ENCODE peak calls at places on chromosomes 3 and 15, in six cellular contexts. One of them, this sample, is unnamed.

GRCh38 chr3:87088984-87089841 is 98.3 kb upstream of the VGLL3 start:
- DNase-seq in Panc1: peak; percentile 28
- DNase-seq in AG04449: peak; percentile 50
- DNase-seq in fibroblast of the aortic adventitia: peak; percentile 86
- DNase-seq in epithelial cell of esophagus: peak; percentile 49
- DNase-seq in WERI-Rb-1: peak; percentile 33
- DNase-seq in this sample: peak; percentile 18

GRCh38 chr15:51736069-51736468 is 1.4 kb downstream of the LYSMD2 start:
- DNase-seq in Panc1: no peak
- DNase-seq in AG04449: no peak
- DNase-seq in fibroblast of the aortic adventitia: no peak
- DNase-seq in epithelial cell of esophagus: peak; percentile 18
- DNase-seq in WERI-Rb-1: no peak
- DNase-seq in this sample: no peak

GRCh38 chr3:146493221-146493620 is 23.9 kb upstream of the PLSCR2 start:
- DNase-seq in Panc1: no peak
- DNase-seq in AG04449: no peak
- DNase-seq in fibroblast of the aortic adventitia: peak; percentile 66
- DNase-seq in epithelial cell of esophagus: peak; percentile 44
- DNase-seq in WERI-Rb-1: no peak
- DNase-seq in this sample: no peak

GRCh38 chr3:122025296-122025695 is 3.2 kb upstream of the ILDR1 start:
- DNase-seq in Panc1: no peak
- DNase-seq in AG04449: no peak
- DNase-seq in fibroblast of the aortic adventitia: no peak
- DNase-seq in epithelial cell of esophagus: no peak
- DNase-seq in WERI-Rb-1: no peak
- DNase-seq in this sample: no peak

GRCh38 chr3:195107593-195107992 is 163.4 kb downstream of the XXYLT1 start:
- DNase-seq in Panc1: no peak
- DNase-seq in AG04449: no peak
- DNase-seq in fibroblast of the aortic adventitia: no peak
- DNase-seq in epithelial cell of esophagus: no peak
- DNase-seq in WERI-Rb-1: no peak
- DNase-seq in this sample: no peak

GRCh38 chr3:36993326-36994283 is at the start of gene MLH1:
- DNase-seq in Panc1: peak; percentile 100
- DNase-seq in AG04449: peak; percentile 100
- DNase-seq in fibroblast of the aortic adventitia: peak; percentile 100
- DNase-seq in epithelial cell of esophagus: peak; percentile 90
- DNase-seq in WERI-Rb-1: peak; percentile 98
- DNase-seq in this sample: peak; percentile 96

GRCh38 chr3:64022451-64023186 is 675 bp downstream of the PSMD6 start:
- DNase-seq in Panc1: no peak
- DNase-seq in AG04449: no peak
- DNase-seq in fibroblast of the aortic adventitia: peak; percentile 20
- DNase-seq in epithelial cell of esophagus: peak; percentile 51
- DNase-seq in WERI-Rb-1: no peak
- DNase-seq in this sample: peak; percentile 26

GRCh38 chr3:57803647-57804081 is 47.6 kb downstream of the SLMAP start:
- DNase-seq in Panc1: peak; percentile 82
- DNase-seq in AG04449: peak; percentile 70
- DNase-seq in fibroblast of the aortic adventitia: peak; percentile 95
- DNase-seq in epithelial cell of esophagus: peak; percentile 97
- DNase-seq in WERI-Rb-1: no peak
- DNase-seq in this sample: no peak

GRCh38 chr3:33047842-33048834 is 48.8 kb downstream of the GLB1 start:
- DNase-seq in Panc1: no peak
- DNase-seq in AG04449: no peak
- DNase-seq in fibroblast of the aortic adventitia: no peak
- DNase-seq in epithelial cell of esophagus: peak; percentile 70
- DNase-seq in WERI-Rb-1: no peak
- DNase-seq in this sample: no peak

GRCh38 chr3:133390715-133391114 is 9.1 kb upstream of the BFSP2 start:
- DNase-seq in Panc1: no peak
- DNase-seq in AG04449: no peak
- DNase-seq in fibroblast of the aortic adventitia: no peak
- DNase-seq in epithelial cell of esophagus: no peak
- DNase-seq in WERI-Rb-1: no peak
- DNase-seq in this sample: no peak

GRCh38 chr3:133393691-133394474 is 6.0 kb upstream of the BFSP2 start:
- DNase-seq in Panc1: no peak
- DNase-seq in AG04449: no peak
- DNase-seq in fibroblast of the aortic adventitia: peak; percentile 50
- DNase-seq in epithelial cell of esophagus: no peak
- DNase-seq in WERI-Rb-1: no peak
- DNase-seq in this sample: no peak

GRCh38 chr3:133396906-133397305 is 3.0 kb upstream of the BFSP2 start:
- DNase-seq in Panc1: no peak
- DNase-seq in AG04449: no peak
- DNase-seq in fibroblast of the aortic adventitia: no peak
- DNase-seq in epithelial cell of esophagus: no peak
- DNase-seq in WERI-Rb-1: no peak
- DNase-seq in this sample: no peak

GRCh38 chr3:133394561-133395311 is 5.1 kb upstream of the BFSP2 start:
- DNase-seq in Panc1: no peak
- DNase-seq in AG04449: no peak
- DNase-seq in fibroblast of the aortic adventitia: peak; percentile 58
- DNase-seq in epithelial cell of esophagus: no peak
- DNase-seq in WERI-Rb-1: no peak
- DNase-seq in this sample: no peak

DNA sequence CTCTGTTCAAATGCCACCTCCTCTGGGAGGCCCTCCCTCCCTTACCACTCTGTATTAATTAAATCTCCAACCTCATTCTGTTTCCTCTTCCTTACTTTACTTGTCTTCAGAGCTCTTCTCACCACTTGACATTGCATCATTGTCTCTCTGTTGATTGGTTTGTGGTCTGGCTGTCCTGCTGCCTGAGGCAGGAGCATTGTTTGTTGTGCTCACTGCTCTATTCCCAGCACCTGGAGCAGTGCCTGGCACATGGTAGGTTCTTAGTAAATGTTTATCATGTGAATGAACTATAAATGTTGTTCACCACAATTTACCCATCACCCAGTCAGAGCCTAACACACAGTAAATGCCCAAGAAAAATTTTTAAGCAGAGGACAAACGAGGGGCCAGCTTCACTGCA is 6.7 kb upstream of the BFSP2 start:
- DNase-seq in Panc1: no peak
- DNase-seq in AG04449: no peak
- DNase-seq in fibroblast of the aortic adventitia: no peak
- DNase-seq in epithelial cell of esophagus: peak; percentile 46
- DNase-seq in WERI-Rb-1: no peak
- DNase-seq in this sample: no peak
- TF ChIP-seq CTCF in Panc1: no peak
- TF ChIP-seq CTCF in AG04449: no peak
- TF ChIP-seq CTCF in fibroblast of the aortic adventitia: no peak
- TF ChIP-seq CTCF in epithelial cell of esophagus: no peak
- TF ChIP-seq CTCF in WERI-Rb-1: no peak
- TF ChIP-seq CTCF in this sample: no peak

GRCh38 chr15:73564255-73564654 is 68.9 kb downstream of the NPTN start:
- DNase-seq in Panc1: no peak
- DNase-seq in AG04449: no peak
- DNase-seq in fibroblast of the aortic adventitia: peak; percentile 59
- DNase-seq in epithelial cell of esophagus: peak; percentile 47
- DNase-seq in WERI-Rb-1: peak; percentile 15
- DNase-seq in this sample: peak; percentile 18
- TF ChIP-seq CTCF in Panc1: no peak
- TF ChIP-seq CTCF in AG04449: no peak
- TF ChIP-seq CTCF in fibroblast of the aortic adventitia: peak; percentile 35
- TF ChIP-seq CTCF in epithelial cell of esophagus: no peak
- TF ChIP-seq CTCF in WERI-Rb-1: peak; percentile 15
- TF ChIP-seq CTCF in this sample: no peak

GRCh38 chr3:142846779-142847577 is 41.9 kb downstream of the PCOLCE2 start:
- DNase-seq in Panc1: no peak
- DNase-seq in AG04449: no peak
- DNase-seq in fibroblast of the aortic adventitia: peak; percentile 75
- DNase-seq in epithelial cell of esophagus: no peak
- DNase-seq in WERI-Rb-1: no peak
- DNase-seq in this sample: no peak

GRCh38 chr3:142849148-142849547 is 39.7 kb downstream of the PCOLCE2 start:
- DNase-seq in Panc1: no peak
- DNase-seq in AG04449: no peak
- DNase-seq in fibroblast of the aortic adventitia: no peak
- DNase-seq in epithelial cell of esophagus: peak; percentile 47
- DNase-seq in WERI-Rb-1: no peak
- DNase-seq in this sample: no peak

GRCh38 chr3:142844339-142844977 is 44.4 kb downstream of the PCOLCE2 start:
- DNase-seq in Panc1: no peak
- DNase-seq in AG04449: no peak
- DNase-seq in fibroblast of the aortic adventitia: peak; percentile 62
- DNase-seq in epithelial cell of esophagus: peak; percentile 81
- DNase-seq in WERI-Rb-1: no peak
- DNase-seq in this sample: no peak
- TF ChIP-seq CTCF in Panc1: peak; percentile 68
- TF ChIP-seq CTCF in AG04449: peak; percentile 45
- TF ChIP-seq CTCF in fibroblast of the aortic adventitia: peak; percentile 65
- TF ChIP-seq CTCF in epithelial cell of esophagus: peak; percentile 76
- TF ChIP-seq CTCF in WERI-Rb-1: peak; percentile 43
- TF ChIP-seq CTCF in this sample: peak; percentile 63

GRCh38 chr15:83066761-83067637 is at the start of gene BTBD1:
- DNase-seq in Panc1: peak; percentile 72
- DNase-seq in AG04449: peak; percentile 82
- DNase-seq in fibroblast of the aortic adventitia: peak; percentile 97
- DNase-seq in epithelial cell of esophagus: peak; percentile 98
- DNase-seq in WERI-Rb-1: peak; percentile 93
- DNase-seq in this sample: peak; percentile 89
- TF ChIP-seq CTCF in Panc1: peak; percentile 40
- TF ChIP-seq CTCF in AG04449: peak; percentile 7
- TF ChIP-seq CTCF in fibroblast of the aortic adventitia: no peak
- TF ChIP-seq CTCF in epithelial cell of esophagus: no peak
- TF ChIP-seq CTCF in WERI-Rb-1: peak; percentile 10
- TF ChIP-seq CTCF in this sample: peak; percentile 35

GRCh38 chr3:41286305-41286704 is 87.0 kb downstream of the CTNNB1 start:
- DNase-seq in Panc1: no peak
- DNase-seq in AG04449: no peak
- DNase-seq in fibroblast of the aortic adventitia: no peak
- DNase-seq in epithelial cell of esophagus: no peak
- DNase-seq in WERI-Rb-1: no peak
- DNase-seq in this sample: no peak
- TF ChIP-seq CTCF in Panc1: no peak
- TF ChIP-seq CTCF in AG04449: no peak
- TF ChIP-seq CTCF in fibroblast of the aortic adventitia: no peak
- TF ChIP-seq CTCF in epithelial cell of esophagus: no peak
- TF ChIP-seq CTCF in WERI-Rb-1: peak; percentile 45
- TF ChIP-seq CTCF in this sample: no peak

DNA sequence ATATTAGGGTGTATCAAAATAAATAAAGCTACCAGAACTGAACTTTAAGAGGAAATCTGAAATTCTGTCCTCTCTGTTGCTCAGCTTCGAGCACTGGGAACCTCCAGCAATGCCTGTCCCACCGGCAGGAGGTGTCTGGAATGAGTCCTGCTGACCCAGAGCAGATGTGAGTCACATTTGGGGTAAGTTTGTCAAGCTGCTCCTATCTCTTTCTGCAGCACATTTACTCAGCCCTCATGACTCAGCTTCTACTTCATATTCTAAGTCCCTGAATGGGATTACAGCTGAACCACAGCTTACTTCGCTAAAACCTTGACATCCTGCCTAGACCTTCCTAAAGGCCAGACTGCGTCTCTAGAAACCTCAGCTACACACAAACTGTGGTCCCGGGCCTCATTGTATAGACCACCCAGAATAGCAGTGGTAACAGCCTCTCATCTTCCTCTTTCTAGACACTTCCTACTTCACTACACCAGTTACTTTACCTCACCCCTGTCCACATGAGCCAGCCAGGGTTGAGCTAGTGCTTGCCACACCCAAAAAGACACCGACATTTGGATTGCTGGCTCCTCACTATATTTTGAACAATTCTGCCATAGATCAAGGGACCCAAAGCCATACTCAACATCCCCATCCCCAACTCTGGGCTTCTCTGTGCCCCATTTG is 109.6 kb upstream of the TMCO5A start:
- DNase-seq in Panc1: peak; percentile 2
- DNase-seq in AG04449: peak; percentile 87
- DNase-seq in fibroblast of the aortic adventitia: peak; percentile 90
- DNase-seq in epithelial cell of esophagus: peak; percentile 93
- DNase-seq in WERI-Rb-1: peak; percentile 21
- DNase-seq in this sample: no peak
- TF ChIP-seq CTCF in Panc1: no peak
- TF ChIP-seq CTCF in AG04449: peak; percentile 44
- TF ChIP-seq CTCF in fibroblast of the aortic adventitia: peak; percentile 58
- TF ChIP-seq CTCF in epithelial cell of esophagus: peak; percentile 52
- TF ChIP-seq CTCF in WERI-Rb-1: no peak
- TF ChIP-seq CTCF in this sample: no peak

DNA sequence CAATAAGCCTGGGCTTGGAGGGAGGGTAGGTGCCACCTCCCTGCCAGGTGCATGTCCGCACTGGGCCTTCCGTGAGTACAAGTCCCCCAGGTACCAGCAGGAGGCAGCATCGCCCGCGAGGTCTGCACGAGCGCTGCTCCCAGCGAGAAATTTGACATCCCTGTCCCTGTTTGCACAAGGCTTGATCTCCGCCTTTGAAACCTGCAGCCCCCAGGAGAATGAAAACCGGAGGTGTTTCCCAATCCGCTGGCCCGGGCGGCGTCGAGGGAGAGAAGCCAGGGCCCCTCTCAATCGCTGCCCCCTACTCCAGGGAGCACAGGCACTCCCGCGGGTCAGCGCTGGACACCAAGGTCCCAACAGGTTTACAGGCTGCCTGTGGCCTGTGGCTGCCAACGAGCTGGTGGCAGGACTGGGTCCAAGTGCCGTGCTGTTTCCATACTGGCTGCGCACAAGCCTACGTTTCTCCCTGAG is 961 bp downstream of the HAPLN3 start:
- DNase-seq in Panc1: no peak
- DNase-seq in AG04449: no peak
- DNase-seq in fibroblast of the aortic adventitia: no peak
- DNase-seq in epithelial cell of esophagus: peak; percentile 83
- DNase-seq in WERI-Rb-1: peak; percentile 81
- DNase-seq in this sample: peak; percentile 75
- TF ChIP-seq CTCF in Panc1: peak; percentile 97
- TF ChIP-seq CTCF in AG04449: peak; percentile 78
- TF ChIP-seq CTCF in fibroblast of the aortic adventitia: peak; percentile 53
- TF ChIP-seq CTCF in epithelial cell of esophagus: peak; percentile 89
- TF ChIP-seq CTCF in WERI-Rb-1: peak; percentile 97
- TF ChIP-seq CTCF in this sample: peak; percentile 70

This sample was measured in glutamatergic neuron.